ENCODE peak calls at places on chromosomes 16 and 17, in nine cellular contexts. One of them, this sample, is unnamed.
A peak's percentile ranks its signal among the peaks of the same experiment; 100 is the strongest.

GRCh38 chr16:88052661-88053060 is 101.4 kb downstream of the BANP start:
- DNase-seq in pancreas: no peak
- DNase-seq in sciatic nerve: no peak
- DNase-seq in dorsolateral prefrontal cortex: no peak
- DNase-seq in activated CD8-positive, alpha-beta memory T cell treated with anti-CD3 and anti-CD28 coated beads for 1 hour: no peak
- DNase-seq in endothelial cell: no peak
- DNase-seq in left ventricle myocardium inferior: no peak
- DNase-seq in CD4-positive, alpha-beta memory T cell: no peak
- DNase-seq in activated naive CD8-positive, alpha-beta T cell treated with anti-CD3 and anti-CD28 coated beads, Interleukin-2, amount 50 U/mL, for 16 hours: no peak
- DNase-seq in this sample: no peak

GRCh38 chr16:81478294-81478693 is 33.7 kb downstream of the CMIP start:
- DNase-seq in CD4-positive, alpha-beta memory T cell: no peak
- DNase-seq in activated naive CD8-positive, alpha-beta T cell treated with anti-CD3 and anti-CD28 coated beads, Interleukin-2, amount 50 U/mL, for 16 hours: no peak
- DNase-seq in activated CD8-positive, alpha-beta memory T cell treated with anti-CD3 and anti-CD28 coated beads for 1 hour: no peak
- DNase-seq in left ventricle myocardium inferior: peak; percentile 10
- DNase-seq in dorsolateral prefrontal cortex: no peak
- DNase-seq in endothelial cell: no peak
- DNase-seq in sciatic nerve: no peak
- DNase-seq in pancreas: no peak
- DNase-seq in this sample: no peak

GRCh38 chr17:67322039-67322787 is 44.2 kb downstream of the PSMD12 start:
- DNase-seq in activated naive CD8-positive, alpha-beta T cell treated with anti-CD3 and anti-CD28 coated beads, Interleukin-2, amount 50 U/mL, for 16 hours: no peak
- DNase-seq in activated CD8-positive, alpha-beta memory T cell treated with anti-CD3 and anti-CD28 coated beads for 1 hour: no peak
- DNase-seq in left ventricle myocardium inferior: no peak
- DNase-seq in sciatic nerve: no peak
- DNase-seq in CD4-positive, alpha-beta memory T cell: no peak
- DNase-seq in dorsolateral prefrontal cortex: no peak
- DNase-seq in pancreas: no peak
- DNase-seq in endothelial cell: no peak
- DNase-seq in this sample: no peak

GRCh38 chr17:61490540-61490975 is 38.3 kb downstream of the TBX4 start:
- DNase-seq in activated naive CD8-positive, alpha-beta T cell treated with anti-CD3 and anti-CD28 coated beads, Interleukin-2, amount 50 U/mL, for 16 hours: no peak
- DNase-seq in CD4-positive, alpha-beta memory T cell: no peak
- DNase-seq in activated CD8-positive, alpha-beta memory T cell treated with anti-CD3 and anti-CD28 coated beads for 1 hour: no peak
- DNase-seq in endothelial cell: no peak
- DNase-seq in sciatic nerve: no peak
- DNase-seq in pancreas: no peak
- DNase-seq in left ventricle myocardium inferior: no peak
- DNase-seq in dorsolateral prefrontal cortex: no peak
- DNase-seq in this sample: no peak

GRCh38 chr16:26709175-26709574 is 357.6 kb upstream of the C16orf82 start:
- DNase-seq in activated CD8-positive, alpha-beta memory T cell treated with anti-CD3 and anti-CD28 coated beads for 1 hour: no peak
- DNase-seq in dorsolateral prefrontal cortex: no peak
- DNase-seq in sciatic nerve: no peak
- DNase-seq in left ventricle myocardium inferior: no peak
- DNase-seq in endothelial cell: no peak
- DNase-seq in activated naive CD8-positive, alpha-beta T cell treated with anti-CD3 and anti-CD28 coated beads, Interleukin-2, amount 50 U/mL, for 16 hours: no peak
- DNase-seq in pancreas: no peak
- DNase-seq in CD4-positive, alpha-beta memory T cell: no peak
- DNase-seq in this sample: no peak

GRCh38 chr17:63150466-63150865 is 184.4 kb downstream of the TANC2 start:
- DNase-seq in pancreas: no peak
- DNase-seq in CD4-positive, alpha-beta memory T cell: no peak
- DNase-seq in endothelial cell: no peak
- DNase-seq in sciatic nerve: no peak
- DNase-seq in activated naive CD8-positive, alpha-beta T cell treated with anti-CD3 and anti-CD28 coated beads, Interleukin-2, amount 50 U/mL, for 16 hours: no peak
- DNase-seq in left ventricle myocardium inferior: no peak
- DNase-seq in dorsolateral prefrontal cortex: no peak
- DNase-seq in activated CD8-positive, alpha-beta memory T cell treated with anti-CD3 and anti-CD28 coated beads for 1 hour: no peak
- DNase-seq in this sample: no peak

GRCh38 chr16:48203974-48204824 is 39.9 kb upstream of the LONP2 start:
- DNase-seq in CD4-positive, alpha-beta memory T cell: no peak
- DNase-seq in dorsolateral prefrontal cortex: no peak
- DNase-seq in left ventricle myocardium inferior: no peak
- DNase-seq in sciatic nerve: no peak
- DNase-seq in activated naive CD8-positive, alpha-beta T cell treated with anti-CD3 and anti-CD28 coated beads, Interleukin-2, amount 50 U/mL, for 16 hours: no peak
- DNase-seq in endothelial cell: no peak
- DNase-seq in pancreas: no peak
- DNase-seq in activated CD8-positive, alpha-beta memory T cell treated with anti-CD3 and anti-CD28 coated beads for 1 hour: no peak
- DNase-seq in this sample: no peak

GRCh38 chr16:86949116-86949515 is 368.1 kb downstream of the C16orf95 start:
- DNase-seq in left ventricle myocardium inferior: no peak
- DNase-seq in activated CD8-positive, alpha-beta memory T cell treated with anti-CD3 and anti-CD28 coated beads for 1 hour: no peak
- DNase-seq in CD4-positive, alpha-beta memory T cell: no peak
- DNase-seq in activated naive CD8-positive, alpha-beta T cell treated with anti-CD3 and anti-CD28 coated beads, Interleukin-2, amount 50 U/mL, for 16 hours: no peak
- DNase-seq in pancreas: no peak
- DNase-seq in sciatic nerve: no peak
- DNase-seq in dorsolateral prefrontal cortex: no peak
- DNase-seq in endothelial cell: no peak
- DNase-seq in this sample: no peak

GRCh38 chr16:27221576-27222498 is 18.5 kb downstream of the KDM8 start:
- DNase-seq in sciatic nerve: no peak
- DNase-seq in pancreas: peak; percentile 71
- DNase-seq in activated CD8-positive, alpha-beta memory T cell treated with anti-CD3 and anti-CD28 coated beads for 1 hour: no peak
- DNase-seq in CD4-positive, alpha-beta memory T cell: no peak
- DNase-seq in activated naive CD8-positive, alpha-beta T cell treated with anti-CD3 and anti-CD28 coated beads, Interleukin-2, amount 50 U/mL, for 16 hours: no peak
- DNase-seq in left ventricle myocardium inferior: peak; percentile 60
- DNase-seq in endothelial cell: no peak
- DNase-seq in dorsolateral prefrontal cortex: no peak
- DNase-seq in this sample: no peak

GRCh38 chr16:24668481-24669001 is 60.9 kb upstream of the TNRC6A start:
- DNase-seq in pancreas: no peak
- DNase-seq in left ventricle myocardium inferior: no peak
- DNase-seq in sciatic nerve: no peak
- DNase-seq in activated CD8-positive, alpha-beta memory T cell treated with anti-CD3 and anti-CD28 coated beads for 1 hour: no peak
- DNase-seq in dorsolateral prefrontal cortex: no peak
- DNase-seq in endothelial cell: no peak
- DNase-seq in CD4-positive, alpha-beta memory T cell: no peak
- DNase-seq in activated naive CD8-positive, alpha-beta T cell treated with anti-CD3 and anti-CD28 coated beads, Interleukin-2, amount 50 U/mL, for 16 hours: no peak
- DNase-seq in this sample: no peak

GRCh38 chr16:61460020-61460419 is 576.2 kb downstream of the CDH8 start:
- DNase-seq in endothelial cell: no peak
- DNase-seq in CD4-positive, alpha-beta memory T cell: no peak
- DNase-seq in dorsolateral prefrontal cortex: no peak
- DNase-seq in pancreas: no peak
- DNase-seq in activated CD8-positive, alpha-beta memory T cell treated with anti-CD3 and anti-CD28 coated beads for 1 hour: no peak
- DNase-seq in left ventricle myocardium inferior: no peak
- DNase-seq in activated naive CD8-positive, alpha-beta T cell treated with anti-CD3 and anti-CD28 coated beads, Interleukin-2, amount 50 U/mL, for 16 hours: no peak
- DNase-seq in sciatic nerve: no peak
- DNase-seq in this sample: no peak

GRCh38 chr16:67993207-67994036 is 5.9 kb downstream of the DPEP2 start:
- DNase-seq in activated CD8-positive, alpha-beta memory T cell treated with anti-CD3 and anti-CD28 coated beads for 1 hour: peak; percentile 52
- DNase-seq in endothelial cell: peak; percentile 78
- DNase-seq in dorsolateral prefrontal cortex: peak; percentile 64
- DNase-seq in activated naive CD8-positive, alpha-beta T cell treated with anti-CD3 and anti-CD28 coated beads, Interleukin-2, amount 50 U/mL, for 16 hours: peak; percentile 62
- DNase-seq in sciatic nerve: peak; percentile 86
- DNase-seq in left ventricle myocardium inferior: peak; percentile 85
- DNase-seq in CD4-positive, alpha-beta memory T cell: peak; percentile 81
- DNase-seq in pancreas: no peak
- DNase-seq in this sample: no peak

GRCh38 chr17:31389673-31390381 is 1.6 kb upstream of the RAB11FIP4 start:
- DNase-seq in activated naive CD8-positive, alpha-beta T cell treated with anti-CD3 and anti-CD28 coated beads, Interleukin-2, amount 50 U/mL, for 16 hours: no peak
- DNase-seq in activated CD8-positive, alpha-beta memory T cell treated with anti-CD3 and anti-CD28 coated beads for 1 hour: no peak
- DNase-seq in dorsolateral prefrontal cortex: no peak
- DNase-seq in CD4-positive, alpha-beta memory T cell: no peak
- DNase-seq in sciatic nerve: no peak
- DNase-seq in pancreas: no peak
- DNase-seq in endothelial cell: no peak
- DNase-seq in left ventricle myocardium inferior: no peak
- DNase-seq in this sample: no peak

GRCh38 chr16:19883296-19883951 is 1.2 kb downstream of the GPRC5B start:
- DNase-seq in left ventricle myocardium inferior: peak; percentile 48
- DNase-seq in activated CD8-positive, alpha-beta memory T cell treated with anti-CD3 and anti-CD28 coated beads for 1 hour: no peak
- DNase-seq in endothelial cell: peak; percentile 51
- DNase-seq in activated naive CD8-positive, alpha-beta T cell treated with anti-CD3 and anti-CD28 coated beads, Interleukin-2, amount 50 U/mL, for 16 hours: no peak
- DNase-seq in pancreas: peak; percentile 80
- DNase-seq in CD4-positive, alpha-beta memory T cell: no peak
- DNase-seq in sciatic nerve: peak; percentile 73
- DNase-seq in dorsolateral prefrontal cortex: peak; percentile 79
- DNase-seq in this sample: no peak

GRCh38 chr17:78168906-78169793 is 769 bp downstream of the SYNGR2 start:
- DNase-seq in dorsolateral prefrontal cortex: peak; percentile 76
- DNase-seq in pancreas: peak; percentile 90
- DNase-seq in left ventricle myocardium inferior: peak; percentile 58
- DNase-seq in activated naive CD8-positive, alpha-beta T cell treated with anti-CD3 and anti-CD28 coated beads, Interleukin-2, amount 50 U/mL, for 16 hours: peak; percentile 45
- DNase-seq in endothelial cell: peak; percentile 39
- DNase-seq in activated CD8-positive, alpha-beta memory T cell treated with anti-CD3 and anti-CD28 coated beads for 1 hour: no peak
- DNase-seq in CD4-positive, alpha-beta memory T cell: peak; percentile 42
- DNase-seq in sciatic nerve: no peak
- DNase-seq in this sample: peak; percentile 88

GRCh38 chr17:9104370-9105041 is 83.2 kb downstream of the NTN1 start:
- DNase-seq in activated CD8-positive, alpha-beta memory T cell treated with anti-CD3 and anti-CD28 coated beads for 1 hour: no peak
- DNase-seq in CD4-positive, alpha-beta memory T cell: no peak
- DNase-seq in endothelial cell: no peak
- DNase-seq in dorsolateral prefrontal cortex: no peak
- DNase-seq in left ventricle myocardium inferior: peak; percentile 80
- DNase-seq in pancreas: no peak
- DNase-seq in activated naive CD8-positive, alpha-beta T cell treated with anti-CD3 and anti-CD28 coated beads, Interleukin-2, amount 50 U/mL, for 16 hours: no peak
- DNase-seq in sciatic nerve: no peak
- DNase-seq in this sample: no peak

GRCh38 chr17:6099492-6099891 is 29.3 kb downstream of the WSCD1 start:
- DNase-seq in endothelial cell: no peak
- DNase-seq in activated CD8-positive, alpha-beta memory T cell treated with anti-CD3 and anti-CD28 coated beads for 1 hour: no peak
- DNase-seq in activated naive CD8-positive, alpha-beta T cell treated with anti-CD3 and anti-CD28 coated beads, Interleukin-2, amount 50 U/mL, for 16 hours: no peak
- DNase-seq in dorsolateral prefrontal cortex: no peak
- DNase-seq in pancreas: no peak
- DNase-seq in left ventricle myocardium inferior: no peak
- DNase-seq in CD4-positive, alpha-beta memory T cell: no peak
- DNase-seq in sciatic nerve: no peak
- DNase-seq in this sample: peak; percentile 4

GRCh38 chr16:83458612-83459011 is 349.2 kb upstream of the HSBP1 start:
- DNase-seq in dorsolateral prefrontal cortex: no peak
- DNase-seq in sciatic nerve: no peak
- DNase-seq in endothelial cell: no peak
- DNase-seq in left ventricle myocardium inferior: no peak
- DNase-seq in activated CD8-positive, alpha-beta memory T cell treated with anti-CD3 and anti-CD28 coated beads for 1 hour: no peak
- DNase-seq in pancreas: no peak
- DNase-seq in activated naive CD8-positive, alpha-beta T cell treated with anti-CD3 and anti-CD28 coated beads, Interleukin-2, amount 50 U/mL, for 16 hours: no peak
- DNase-seq in CD4-positive, alpha-beta memory T cell: no peak
- DNase-seq in this sample: no peak

GRCh38 chr16:83806036-83806435 is 1.7 kb upstream of the HSBP1 start:
- DNase-seq in pancreas: no peak
- DNase-seq in activated CD8-positive, alpha-beta memory T cell treated with anti-CD3 and anti-CD28 coated beads for 1 hour: no peak
- DNase-seq in sciatic nerve: no peak
- DNase-seq in dorsolateral prefrontal cortex: no peak
- DNase-seq in endothelial cell: no peak
- DNase-seq in left ventricle myocardium inferior: no peak
- DNase-seq in activated naive CD8-positive, alpha-beta T cell treated with anti-CD3 and anti-CD28 coated beads, Interleukin-2, amount 50 U/mL, for 16 hours: no peak
- DNase-seq in CD4-positive, alpha-beta memory T cell: no peak
- DNase-seq in this sample: no peak

GRCh38 chr16:53257001-53257400 is 177.3 kb upstream of the RBL2 start:
- DNase-seq in dorsolateral prefrontal cortex: no peak
- DNase-seq in endothelial cell: no peak
- DNase-seq in left ventricle myocardium inferior: no peak
- DNase-seq in CD4-positive, alpha-beta memory T cell: no peak
- DNase-seq in pancreas: no peak
- DNase-seq in sciatic nerve: no peak
- DNase-seq in activated CD8-positive, alpha-beta memory T cell treated with anti-CD3 and anti-CD28 coated beads for 1 hour: no peak
- DNase-seq in activated naive CD8-positive, alpha-beta T cell treated with anti-CD3 and anti-CD28 coated beads, Interleukin-2, amount 50 U/mL, for 16 hours: no peak
- DNase-seq in this sample: no peak

GRCh38 chr16:15650698-15651161 is 685 bp downstream of the NDE1 start:
- DNase-seq in activated naive CD8-positive, alpha-beta T cell treated with anti-CD3 and anti-CD28 coated beads, Interleukin-2, amount 50 U/mL, for 16 hours: no peak
- DNase-seq in endothelial cell: peak; percentile 10
- DNase-seq in activated CD8-positive, alpha-beta memory T cell treated with anti-CD3 and anti-CD28 coated beads for 1 hour: no peak
- DNase-seq in left ventricle myocardium inferior: no peak
- DNase-seq in CD4-positive, alpha-beta memory T cell: peak; percentile 36
- DNase-seq in sciatic nerve: peak; percentile 64
- DNase-seq in pancreas: peak; percentile 64
- DNase-seq in dorsolateral prefrontal cortex: no peak
- DNase-seq in this sample: no peak

GRCh38 chr16:11359370-11359769 is 14.1 kb downstream of the RMI2 start:
- DNase-seq in activated CD8-positive, alpha-beta memory T cell treated with anti-CD3 and anti-CD28 coated beads for 1 hour: no peak
- DNase-seq in CD4-positive, alpha-beta memory T cell: no peak
- DNase-seq in endothelial cell: no peak
- DNase-seq in left ventricle myocardium inferior: no peak
- DNase-seq in sciatic nerve: no peak
- DNase-seq in activated naive CD8-positive, alpha-beta T cell treated with anti-CD3 and anti-CD28 coated beads, Interleukin-2, amount 50 U/mL, for 16 hours: no peak
- DNase-seq in dorsolateral prefrontal cortex: no peak
- DNase-seq in pancreas: peak; percentile 72
- DNase-seq in this sample: no peak

GRCh38 chr17:69997332-69997731 is 77.7 kb upstream of the KCNJ16 start:
- DNase-seq in endothelial cell: no peak
- DNase-seq in pancreas: no peak
- DNase-seq in sciatic nerve: no peak
- DNase-seq in CD4-positive, alpha-beta memory T cell: no peak
- DNase-seq in dorsolateral prefrontal cortex: no peak
- DNase-seq in activated naive CD8-positive, alpha-beta T cell treated with anti-CD3 and anti-CD28 coated beads, Interleukin-2, amount 50 U/mL, for 16 hours: no peak
- DNase-seq in activated CD8-positive, alpha-beta memory T cell treated with anti-CD3 and anti-CD28 coated beads for 1 hour: no peak
- DNase-seq in left ventricle myocardium inferior: no peak
- DNase-seq in this sample: no peak

GRCh38 chr17:78817123-78817522 is 23.5 kb downstream of the USP36 start:
- DNase-seq in pancreas: peak; percentile 3
- DNase-seq in dorsolateral prefrontal cortex: no peak
- DNase-seq in endothelial cell: no peak
- DNase-seq in CD4-positive, alpha-beta memory T cell: peak; percentile 90
- DNase-seq in activated CD8-positive, alpha-beta memory T cell treated with anti-CD3 and anti-CD28 coated beads for 1 hour: peak; percentile 58
- DNase-seq in sciatic nerve: no peak
- DNase-seq in left ventricle myocardium inferior: no peak
- DNase-seq in activated naive CD8-positive, alpha-beta T cell treated with anti-CD3 and anti-CD28 coated beads, Interleukin-2, amount 50 U/mL, for 16 hours: no peak
- DNase-seq in this sample: no peak

GRCh38 chr17:83196973-83197880 is 117.8 kb downstream of the METRNL start:
- DNase-seq in activated naive CD8-positive, alpha-beta T cell treated with anti-CD3 and anti-CD28 coated beads, Interleukin-2, amount 50 U/mL, for 16 hours: no peak
- DNase-seq in left ventricle myocardium inferior: peak; percentile 11
- DNase-seq in sciatic nerve: peak; percentile 65
- DNase-seq in pancreas: peak; percentile 41
- DNase-seq in dorsolateral prefrontal cortex: peak; percentile 22
- DNase-seq in activated CD8-positive, alpha-beta memory T cell treated with anti-CD3 and anti-CD28 coated beads for 1 hour: no peak
- DNase-seq in CD4-positive, alpha-beta memory T cell: no peak
- DNase-seq in endothelial cell: no peak
- DNase-seq in this sample: no peak

This sample was measured in RWPE2.